ENCODE peak calls at places on chromosomes 2 and 18, in seven cellular contexts. B is spleen, O is astrocyte, Z is kidney epithelial cell, P is AG09309, X is BJ, H is neural progenitor cell. T is an unnamed sample.

GRCh38 chr2:109597283-109597682 is 16.5 kb downstream of the SEPTIN10 start:
- DNase-seq in B (no peak), O (no peak), Z (no peak), P (no peak), X (no peak), H (no peak), T (no peak)

GRCh38 chr2:128422571-128422970 is 103.9 kb upstream of the HS6ST1 start:
- DNase-seq in B (peak; percentile 21), O (peak; percentile 94), Z (no peak), P (peak; percentile 95), X (peak; percentile 96), H (no peak), T (peak; percentile 97)

GRCh38 chr2:183389546-183390080 is 265.4 kb downstream of the NUP35 start:
- DNase-seq in B (peak; percentile 68), O (no peak), Z (no peak), P (no peak), X (no peak), H (no peak), T (no peak)

GRCh38 chr18:36298113-36298701 is 694 bp downstream of the FHOD3 start:
- DNase-seq in B (peak; percentile 78), O (no peak), Z (no peak), P (no peak), X (no peak), H (peak; percentile 85), T (no peak)

GRCh38 chr2:42044939-42045338 is 2.9 kb upstream of the PKDCC start:
- DNase-seq in B (no peak), O (no peak), Z (no peak), P (no peak), X (no peak), H (no peak), T (no peak)

GRCh38 chr18:22113144-22113813 is 56.1 kb upstream of the GATA6 start:
- DNase-seq in B (peak; percentile 84), O (no peak), Z (no peak), P (no peak), X (no peak), H (no peak), T (no peak)

GRCh38 chr2:177147834-177148233 is 64.8 kb upstream of the HNRNPA3 start:
- DNase-seq in B (no peak), O (no peak), Z (no peak), P (no peak), X (no peak), H (peak; percentile 57), T (no peak)

GRCh38 chr18:35513181-35513932 is 15.6 kb upstream of the INO80C start:
- DNase-seq in B (no peak), O (peak; percentile 81), Z (no peak), P (peak; percentile 76), X (peak; percentile 47), H (peak; percentile 43), T (peak; percentile 74)

GRCh38 chr2:9207641-9208301 is 1.2 kb downstream of the ASAP2 start:
- DNase-seq in B (peak; percentile 74), O (no peak), Z (no peak), P (no peak), X (no peak), H (peak; percentile 27), T (no peak)

GRCh38 chr2:112625474-112626114 is 20.1 kb upstream of the SLC20A1 start:
- DNase-seq in B (no peak), O (no peak), Z (no peak), P (no peak), X (no peak), H (no peak), T (no peak)

GRCh38 chr2:237519506-237520245 is 32.6 kb downstream of the MLPH start:
- DNase-seq in B (peak; percentile 61), O (no peak), Z (no peak), P (no peak), X (no peak), H (no peak), T (no peak)

GRCh38 chr2:23241611-23242245 is 143.3 kb upstream of the KLHL29 start:
- DNase-seq in B (no peak), O (no peak), Z (no peak), P (no peak), X (no peak), H (no peak), T (no peak)

GRCh38 chr2:69946351-69947077 is 14.9 kb downstream of the ASPRV1 start:
- DNase-seq in B (no peak), O (peak; percentile 57), Z (peak; percentile 21), P (no peak), X (peak; percentile 22), H (no peak), T (peak; percentile 64)

GRCh38 chr2:108965540-108966299 is 23.3 kb downstream of the EDAR start:
- DNase-seq in B (no peak), O (no peak), Z (no peak), P (no peak), X (no peak), H (no peak), T (no peak)

GRCh38 chr2:152537252-152537651 is 180.0 kb downstream of the PRPF40A start:
- DNase-seq in B (no peak), O (no peak), Z (no peak), P (no peak), X (no peak), H (no peak), T (no peak)

GRCh38 chr18:3998698-3999333 is 456.3 kb downstream of the DLGAP1 start:
- DNase-seq in B (no peak), O (peak; percentile 34), Z (no peak), P (peak; percentile 23), X (no peak), H (peak; percentile 62), T (peak; percentile 79)

GRCh38 chr2:173448938-173449471 is 94.3 kb downstream of the CDCA7 start:
- DNase-seq in B (peak; percentile 84), O (peak; percentile 62), Z (peak; percentile 48), P (peak; percentile 45), X (peak; percentile 17), H (peak; percentile 91), T (peak; percentile 79)

GRCh38 chr2:53802617-53803115 is 15.8 kb downstream of the ERLEC1 start:
- DNase-seq in B (no peak), O (no peak), Z (no peak), P (no peak), X (no peak), H (no peak), T (no peak)

GRCh38 chr2:12718662-12719399 is 2.1 kb downstream of the TRIB2 start:
- DNase-seq in B (peak; percentile 80), O (no peak), Z (no peak), P (no peak), X (no peak), H (peak; percentile 88), T (no peak)

GRCh38 chr2:57368190-57368589 is 678.4 kb upstream of the VRK2 start:
- DNase-seq in B (no peak), O (no peak), Z (no peak), P (no peak), X (no peak), H (no peak), T (no peak)

GRCh38 chr2:20576598-20577115 is 74.2 kb downstream of the HS1BP3 start:
- DNase-seq in B (no peak), O (no peak), Z (no peak), P (no peak), X (no peak), H (no peak), T (no peak)

GRCh38 chr2:235605999-235606715 is 112.3 kb downstream of the AGAP1 start:
- DNase-seq in B (no peak), O (peak; percentile 88), Z (no peak), P (no peak), X (no peak), H (peak; percentile 21), T (peak; percentile 81)

GRCh38 chr2:166610180-166610919 is 116.3 kb upstream of the SCN7A start:
- DNase-seq in B (peak; percentile 79), O (no peak), Z (no peak), P (no peak), X (no peak), H (peak; percentile 25), T (no peak)

GRCh38 chr2:56754627-56755026 is 570.8 kb downstream of the CCDC85A start:
- DNase-seq in B (no peak), O (no peak), Z (no peak), P (no peak), X (no peak), H (no peak), T (no peak)

GRCh38 chr2:196718796-196719564 is 79.5 kb downstream of the CCDC150 start:
- DNase-seq in B (no peak), O (peak; percentile 70), Z (peak; percentile 43), P (peak; percentile 66), X (peak; percentile 47), H (peak; percentile 53), T (peak; percentile 92)
- TF ChIP-seq CTCF in B (no peak), O (no peak), Z (peak; percentile 51), P (peak; percentile 40), X (peak; percentile 59), H (peak; percentile 49), T (peak; percentile 29)

DNA sequence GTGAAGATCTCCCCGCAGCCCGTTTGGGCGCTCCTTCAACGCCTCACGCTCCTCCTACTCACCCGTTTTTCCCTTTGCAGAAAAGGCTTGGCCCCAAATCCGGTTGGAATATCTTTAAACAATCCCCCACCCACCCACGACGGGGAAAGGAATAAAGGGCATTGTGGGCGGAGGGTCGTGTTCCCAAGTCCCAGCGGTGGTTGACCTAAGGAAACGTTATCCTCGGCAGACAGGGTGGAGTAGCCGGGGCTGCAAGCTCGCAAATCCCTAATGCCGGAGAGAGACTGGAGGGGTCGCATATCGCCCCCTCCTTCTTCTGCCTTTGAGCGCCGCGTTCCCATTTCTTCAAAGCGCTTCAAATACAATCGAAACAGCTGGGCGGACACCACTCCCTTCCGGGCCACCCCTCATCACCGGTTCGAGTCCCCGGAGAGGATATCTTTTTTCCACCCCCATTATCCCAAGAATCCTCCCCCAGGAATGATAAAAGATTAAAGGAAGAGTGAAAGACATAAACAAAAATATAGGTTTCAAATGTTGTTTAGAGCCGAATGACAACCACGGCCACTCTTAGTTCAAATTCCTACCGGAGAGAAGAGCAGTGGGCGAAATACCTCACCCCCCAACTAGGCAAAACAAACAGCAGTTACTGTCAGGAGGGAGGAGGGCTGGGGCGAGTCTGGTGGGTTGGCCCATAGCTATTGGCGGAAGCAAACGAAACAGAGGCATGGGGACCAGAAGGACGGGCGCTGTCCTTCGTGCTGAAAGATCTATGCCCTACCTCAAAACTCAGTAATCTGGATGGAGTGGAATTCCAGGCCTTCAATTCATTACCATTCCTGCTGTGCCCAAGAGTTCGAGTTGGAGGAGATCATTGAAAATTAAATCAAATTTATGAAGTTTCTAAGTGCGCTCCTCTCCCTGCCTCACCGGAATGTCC is 2.8 kb upstream of the GAD1 start:
- DNase-seq in B (no peak), O (peak; percentile 35), Z (no peak), P (no peak), X (no peak), H (peak; percentile 94), T (peak; percentile 49)
- H3K4me3 ChIP-seq in B (no peak overlapping the region), O (no peak overlapping the region), Z (no peak overlapping the region), P (no peak overlapping the region), X (no peak overlapping the region), H (peak overlapping the region; percentile 49), T (no peak overlapping the region)

DNA sequence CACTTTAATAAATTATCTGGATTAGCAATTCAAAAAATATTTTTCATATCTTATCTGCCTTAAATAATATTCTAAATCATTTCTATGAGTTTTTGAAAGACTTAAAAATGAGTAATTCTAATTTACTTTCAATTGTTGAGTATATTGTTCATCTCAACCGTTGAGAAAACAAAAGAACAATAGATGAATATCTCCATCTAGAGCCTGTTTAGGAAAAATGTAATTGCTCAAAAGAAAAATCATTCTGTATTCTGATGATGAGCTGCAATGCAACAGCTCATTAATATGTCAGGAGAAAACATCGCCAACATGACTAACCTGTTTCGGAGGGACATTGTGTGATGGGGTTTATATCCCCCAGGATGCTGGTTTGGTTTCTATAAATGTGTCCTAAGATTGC is 417.6 kb downstream of the SUCLG1 start:
- DNase-seq in B (no peak), O (no peak), Z (no peak), P (no peak), X (no peak), H (no peak), T (no peak)
- TF ChIP-seq CTCF in B (no peak), O (no peak), Z (no peak), P (no peak), X (no peak), H (no peak), T (no peak)

GRCh38 chr2:234076451-234076850 is 25.9 kb downstream of the SPP2 start:
- DNase-seq in B (no peak), O (no peak), Z (no peak), P (no peak), X (no peak), H (no peak), T (no peak)
- H3K4me3 ChIP-seq in B (no peak overlapping the region), O (no peak overlapping the region), Z (no peak overlapping the region), P (no peak overlapping the region), X (no peak overlapping the region), H (no peak overlapping the region), T (no peak overlapping the region)